ENCODE peak calls at places on chromosomes 1 and 21, in five cellular contexts. R is T47D, S is activated gamma-delta T cell treated with Interleukin-2 at 50 U/mL for 16 hours, M is H9, B is OCI-LY7. X is an unnamed sample.

GRCh38 chr1:229224308-229224707 is 46.6 kb upstream of the RAB4A start:
- DNase-seq in R (no peak), S (no peak), M (no peak), B (no peak), X (no peak)

GRCh38 chr1:50959303-50959912 is 659 bp downstream of the FAF1 start:
- DNase-seq in R (no peak), S (peak; percentile 14), M (no peak), B (no peak), X (no peak)

GRCh38 chr1:33149453-33150190 is 32.2 kb downstream of the TRIM62 start:
- DNase-seq in R (peak; percentile 60), S (no peak), M (no peak), B (no peak), X (no peak)

GRCh38 chr1:192810253-192810880 is 1.5 kb downstream of the RGS2 start:
- DNase-seq in R (no peak), S (no peak), M (no peak), B (peak; percentile 79), X (no peak)

GRCh38 chr1:14318830-14319229 is 279.7 kb upstream of the KAZN start:
- DNase-seq in R (no peak), S (no peak), M (no peak), B (no peak), X (no peak)

GRCh38 chr1:72516264-72516663 is 233.9 kb upstream of the NEGR1 start:
- DNase-seq in R (no peak), S (no peak), M (no peak), B (no peak), X (no peak)

GRCh38 chr1:55827350-55827749 is 612.2 kb upstream of the USP24 start:
- DNase-seq in R (no peak), S (no peak), M (no peak), B (no peak), X (peak; percentile 90)

GRCh38 chr1:73556270-73556669 is 641.7 kb downstream of the LRRIQ3 start:
- DNase-seq in R (no peak), S (no peak), M (no peak), B (no peak), X (no peak)

GRCh38 chr1:211606327-211606913 is 27.5 kb upstream of the SLC30A1 start:
- DNase-seq in R (no peak), S (peak; percentile 7), M (no peak), B (no peak), X (no peak)

GRCh38 chr1:37723390-37724078 is 31.2 kb downstream of the CDCA8 start:
- DNase-seq in R (no peak), S (no peak), M (no peak), B (no peak), X (no peak)

GRCh38 chr1:1093610-1093943 is 19.5 kb upstream of the RNF223 start:
- DNase-seq in R (no peak), S (no peak), M (no peak), B (no peak), X (no peak)

GRCh38 chr1:204089044-204089751 is 16.3 kb downstream of the SOX13 start:
- DNase-seq in R (no peak), S (no peak), M (no peak), B (no peak), X (peak; percentile 52)

GRCh38 chr1:227890451-227891222 is 57.1 kb downstream of the WNT9A start:
- DNase-seq in R (no peak), S (peak; percentile 3), M (no peak), B (no peak), X (no peak)

GRCh38 chr21:45788198-45788597 is 144.7 kb downstream of the PCBP3 start:
- DNase-seq in R (no peak), S (no peak), M (no peak), B (no peak), X (no peak)

GRCh38 chr21:20701235-20701634 is 297.0 kb upstream of the NCAM2 start:
- DNase-seq in R (no peak), S (no peak), M (no peak), B (no peak), X (no peak)

GRCh38 chr1:152227310-152227928 is 3.4 kb upstream of the HRNR start:
- DNase-seq in R (peak; percentile 52), S (no peak), M (no peak), B (no peak), X (no peak)

GRCh38 chr1:218402771-218403110 is 57.6 kb downstream of the TGFB2 start:
- DNase-seq in R (no peak), S (no peak), M (no peak), B (no peak), X (no peak)

GRCh38 chr1:155051777-155052398 is 772 bp downstream of the ADAM15 start:
- DNase-seq in R (peak; percentile 96), S (peak; percentile 34), M (no peak), B (peak; percentile 37), X (no peak)

GRCh38 chr1:29166291-29166878 is 15.3 kb downstream of the SRSF4 start:
- DNase-seq in R (no peak), S (no peak), M (peak; percentile 54), B (no peak), X (no peak)

X was measured in GM04504.